ENCODE peak calls at places on chromosomes 7 and 10, in four cellular contexts. O is GM12878, P is K562, K is HepG2. X is an unnamed sample.

GRCh38 chr10:117790177-117790576 is 247.6 kb downstream of the EMX2 start:
- DNase-seq in O (no peak), P (no peak), K (no peak), X (no peak)

GRCh38 chr7:38978474-38978873 is 765 bp downstream of the POU6F2 start:
- DNase-seq in O (no peak), P (no peak), K (no peak), X (no peak)

GRCh38 chr10:76049581-76050290 is 618.3 kb downstream of the LRMDA start:
- DNase-seq in O (no peak), P (no peak), K (no peak), X (no peak)

GRCh38 chr10:43453266-43453831 is 16.4 kb downstream of the ZNF487 start:
- DNase-seq in O (no peak), P (no peak), K (no peak), X (no peak)

GRCh38 chr7:90424720-90425119 is 21.5 kb downstream of the CLDN12 start:
- DNase-seq in O (peak), P (no peak), K (no peak), X (no peak)

GRCh38 chr10:484441-484924 is 205.0 kb downstream of the DIP2C start:
- DNase-seq in O (no peak), P (no peak), K (no peak), X (no peak)

GRCh38 chr7:16421333-16422099 is at the start of gene CRPPA:
- DNase-seq in O (no peak), P (peak), K (peak), X (peak)

GRCh38 chr7:84204655-84205054 is 10.1 kb upstream of the SEMA3A start:
- DNase-seq in O (no peak), P (no peak), K (no peak), X (no peak)

GRCh38 chr10:65348637-65349036 is 1577.2 kb upstream of the LRRTM3 start:
- DNase-seq in O (no peak), P (no peak), K (no peak), X (no peak)

DNA sequence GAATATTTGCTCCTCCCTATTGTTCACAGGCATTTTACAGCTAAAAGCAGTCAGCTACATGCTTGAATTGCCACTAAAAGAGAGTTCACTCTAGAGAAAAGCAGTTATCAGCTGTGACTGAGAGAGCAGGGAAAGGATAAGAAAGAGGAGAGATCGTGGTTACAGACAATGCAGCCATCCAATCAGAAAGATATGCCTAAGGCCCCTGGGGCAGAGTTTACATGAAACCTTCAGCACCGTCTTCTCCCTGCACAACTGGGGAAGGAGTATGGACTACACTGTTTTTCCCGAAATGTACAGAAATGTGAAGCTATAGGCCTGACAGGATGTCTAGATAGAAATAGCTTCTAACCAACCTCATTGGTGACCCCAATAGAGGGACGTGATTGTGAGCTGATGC is 3.1 kb upstream of the VSTM4 start:
- DNase-seq in O (no peak), P (no peak), K (no peak), X (peak)
- H2AFZ ChIP-seq in O (no peak), P (no peak), K (no peak), X (no peak)

GRCh38 chr7:36313607-36314006 is 76.1 kb upstream of the ANLN start:
- DNase-seq in O (no peak), P (no peak), K (no peak), X (no peak)

GRCh38 chr7:36311539-36311938 is 78.1 kb upstream of the ANLN start:
- DNase-seq in O (no peak), P (no peak), K (no peak), X (no peak)

GRCh38 chr7:36310897-36311296 is 78.8 kb upstream of the ANLN start:
- DNase-seq in O (no peak), P (no peak), K (no peak), X (no peak)

GRCh38 chr7:36312915-36313334 is 76.7 kb upstream of the ANLN start:
- DNase-seq in O (no peak), P (no peak), K (no peak), X (no peak)

GRCh38 chr7:36312064-36312914 is 77.4 kb upstream of the ANLN start:
- DNase-seq in O (no peak), P (peak), K (peak), X (no peak)
- TF ChIP-seq NFIC in O (no peak), P (no peak), K (no peak), X (no peak)

GRCh38 chr7:96327429-96327828 is 5.5 kb upstream of the SLC25A13 start:
- DNase-seq in O (no peak), P (no peak), K (peak), X (no peak)
- TF ChIP-seq FOXM1 in O (no peak), P (no peak), K (no peak), X (no peak)

GRCh38 chr10:110642980-110643655 is 1.0 kb upstream of the RBM20 start:
- DNase-seq in O (no peak), P (no peak), K (no peak), X (no peak)
- H2AFZ ChIP-seq in O (no peak), P (peak), K (no peak), X (peak)

GRCh38 chr10:70566515-70567290 is 35.8 kb downstream of the PRF1 start:
- DNase-seq in O (no peak), P (no peak), K (no peak), X (no peak)
- TF ChIP-seq NFIC in O (no peak), P (no peak), K (no peak), X (no peak)

GRCh38 chr10:7984325-7984724 is 70.2 kb upstream of the GATA3 start:
- DNase-seq in O (no peak), P (no peak), K (no peak), X (no peak)

GRCh38 chr10:7982733-7983132 is 71.8 kb upstream of the GATA3 start:
- DNase-seq in O (no peak), P (no peak), K (no peak), X (no peak)

GRCh38 chr10:7984896-7985295 is 69.6 kb upstream of the GATA3 start:
- DNase-seq in O (no peak), P (no peak), K (no peak), X (no peak)

DNA sequence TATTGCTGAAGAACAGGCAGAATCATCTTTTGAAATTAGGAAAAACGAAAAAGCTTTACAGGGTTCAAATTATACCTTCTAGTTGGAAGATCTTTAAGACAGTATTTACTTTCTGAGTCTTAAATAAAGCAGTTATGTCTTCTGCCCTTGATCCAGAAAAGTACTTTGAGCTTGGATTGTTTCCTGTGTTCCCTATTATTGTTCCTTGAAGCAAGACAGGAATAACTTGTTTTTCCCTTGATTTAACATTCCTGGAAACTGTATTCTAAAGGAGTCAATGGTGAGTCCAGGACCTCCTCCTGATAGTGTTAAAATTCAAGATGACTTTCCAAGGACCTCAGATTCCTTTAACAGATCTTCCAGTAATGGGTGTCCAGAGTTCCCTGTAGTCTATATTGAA is 74.3 kb upstream of the GATA3 start:
- DNase-seq in O (no peak), P (no peak), K (no peak), X (no peak)
- TF ChIP-seq FOXM1 in O (no peak), P (no peak), K (no peak), X (no peak)

GRCh38 chr10:45464958-45465567 is 91.0 kb downstream of the ALOX5 start:
- DNase-seq in O (peak), P (peak), K (peak), X (peak)
- H2AFZ ChIP-seq in O (no peak), P (no peak), K (no peak), X (no peak)

X was measured in SK-N-SH.